ENCODE peak calls at places on chromosome 19, in six cellular contexts. S is GM13976, N is Peyer's patch, R is mammary epithelial cell, W is brain microvascular endothelial cell, P is endothelial cell of umbilical vein. C is an unnamed sample.
A peak's percentile ranks its signal among the peaks of the same experiment; 100 is the strongest.

GRCh38 chr19:44882063-44882462 is 9.0 kb upstream of the TOMM40 start:
- DNase-seq in S (no peak), N (no peak), R (no peak), W (no peak), P (no peak), C (no peak)

GRCh38 chr19:5933391-5933998 is 19.4 kb downstream of the CAPS start:
- DNase-seq in S (no peak), N (no peak), R (no peak), W (no peak), P (no peak), C (no peak)

GRCh38 chr19:34468400-34468799 is 13.2 kb upstream of the WTIP start:
- DNase-seq in S (no peak), N (no peak), R (no peak), W (no peak), P (no peak), C (no peak)

GRCh38 chr19:51539821-51540366 is 8.4 kb upstream of the SIGLEC6 start:
- DNase-seq in S (no peak), N (no peak), R (no peak), W (no peak), P (no peak), C (no peak)

GRCh38 chr19:1768248-1768647 is 14.9 kb downstream of the ONECUT3 start:
- DNase-seq in S (no peak), N (peak; percentile 49), R (no peak), W (no peak), P (no peak), C (no peak)

GRCh38 chr19:15640294-15640903 is at the start of gene CYP4F3:
- DNase-seq in S (no peak), N (peak; percentile 95), R (peak; percentile 95), W (no peak), P (no peak), C (peak; percentile 81)

GRCh38 chr19:51497666-51498065 is 3.9 kb downstream of the SIGLEC12 start:
- DNase-seq in S (no peak), N (no peak), R (no peak), W (no peak), P (no peak), C (no peak)

GRCh38 chr19:3148503-3148902 is 12.7 kb downstream of the GNA15 start:
- DNase-seq in S (no peak), N (no peak), R (no peak), W (no peak), P (no peak), C (no peak)

GRCh38 chr19:37466798-37467607 is at the start of gene ZNF569:
- DNase-seq in S (peak; percentile 88), N (peak; percentile 97), R (peak; percentile 93), W (peak; percentile 94), P (peak; percentile 93), C (peak; percentile 96)

GRCh38 chr19:40512473-40513344 is 45.9 kb downstream of the SPTBN4 start:
- DNase-seq in S (no peak), N (no peak), R (peak; percentile 52), W (peak; percentile 9), P (no peak), C (peak; percentile 27)

GRCh38 chr19:55406869-55407624 is 541 bp downstream of the UBE2S start:
- DNase-seq in S (peak; percentile 67), N (peak; percentile 67), R (no peak), W (no peak), P (peak; percentile 38), C (peak; percentile 43)

GRCh38 chr19:53945441-53945840 is 17.3 kb upstream of the CACNG8 start:
- DNase-seq in S (no peak), N (no peak), R (peak; percentile 5), W (peak; percentile 13), P (no peak), C (no peak)

GRCh38 chr19:33406521-33407139 is 33.1 kb downstream of the CEBPG start:
- DNase-seq in S (peak; percentile 92), N (peak; percentile 86), R (peak; percentile 28), W (peak; percentile 57), P (peak; percentile 57), C (peak; percentile 57)

GRCh38 chr19:33247441-33247819 is 21.8 kb upstream of the SLC7A10 start:
- DNase-seq in S (no peak), N (no peak), R (no peak), W (no peak), P (no peak), C (no peak)

GRCh38 chr19:35545855-35546381 is 492 bp downstream of the TMEM147 start:
- DNase-seq in S (peak; percentile 77), N (peak; percentile 55), R (peak; percentile 29), W (no peak), P (no peak), C (peak; percentile 47)

GRCh38 chr19:31436121-31436776 is 87.0 kb upstream of the TSHZ3 start:
- DNase-seq in S (no peak), N (no peak), R (peak; percentile 60), W (no peak), P (no peak), C (no peak)

GRCh38 chr19:1673645-1674292 is 21.4 kb upstream of the TCF3 start:
- DNase-seq in S (no peak), N (no peak), R (no peak), W (no peak), P (no peak), C (no peak)

GRCh38 chr19:46133101-46133627 is 8.7 kb upstream of the IGFL3 start:
- DNase-seq in S (no peak), N (no peak), R (peak; percentile 92), W (peak; percentile 85), P (peak; percentile 95), C (peak; percentile 96)

GRCh38 chr19:14410775-14411134 is 8.4 kb downstream of the DDX39A start:
- DNase-seq in S (no peak), N (no peak), R (no peak), W (no peak), P (no peak), C (no peak)

GRCh38 chr19:52897149-52897935 is at the start of gene ZNF320:
- DNase-seq in S (peak; percentile 96), N (peak; percentile 98), R (peak; percentile 88), W (peak; percentile 89), P (peak; percentile 96), C (peak; percentile 94)

GRCh38 chr19:37519890-37520289 is 13.2 kb downstream of the ZNF793 start:
- DNase-seq in S (no peak), N (no peak), R (peak; percentile 76), W (peak; percentile 20), P (no peak), C (peak; percentile 66)

GRCh38 chr19:1752009-1752756 is 1.1 kb upstream of the ONECUT3 start:
- DNase-seq in S (no peak), N (no peak), R (no peak), W (no peak), P (no peak), C (no peak)

GRCh38 chr19:5691205-5691929 is 1.3 kb downstream of the RPL36 start:
- DNase-seq in S (no peak), N (peak; percentile 75), R (peak; percentile 52), W (no peak), P (peak; percentile 60), C (peak; percentile 55)

GRCh38 chr19:35090160-35090794 is 25.3 kb upstream of the FXYD3 start:
- DNase-seq in S (peak; percentile 82), N (peak; percentile 74), R (peak; percentile 46), W (peak; percentile 49), P (peak; percentile 57), C (peak; percentile 68)

GRCh38 chr19:50794074-50794777 is 4.0 kb downstream of the ACP4 start:
- DNase-seq in S (peak; percentile 82), N (peak; percentile 59), R (peak; percentile 43), W (no peak), P (no peak), C (no peak)

GRCh38 chr19:6292006-6292405 is 12.2 kb upstream of the MLLT1 start:
- DNase-seq in S (no peak), N (no peak), R (no peak), W (no peak), P (no peak), C (no peak)

GRCh38 chr19:22428299-22428913 is 6.3 kb upstream of the ZNF98 start:
- DNase-seq in S (no peak), N (no peak), R (no peak), W (no peak), P (no peak), C (no peak)

GRCh38 chr19:7852851-7853759 is 21.1 kb downstream of the PRR36 start:
- DNase-seq in S (peak; percentile 97), N (peak; percentile 90), R (peak; percentile 63), W (no peak), P (peak; percentile 49), C (peak; percentile 81)

GRCh38 chr19:50516456-50516855 is 2.7 kb upstream of the ASPDH start:
- DNase-seq in S (no peak), N (no peak), R (no peak), W (no peak), P (no peak), C (no peak)

GRCh38 chr19:16951529-16951928 is 62.7 kb downstream of the F2RL3 start:
- DNase-seq in S (peak; percentile 13), N (no peak), R (peak; percentile 83), W (no peak), P (no peak), C (peak; percentile 89)

GRCh38 chr19:57075125-57075524 is 44.7 kb upstream of the USP29 start:
- DNase-seq in S (no peak), N (no peak), R (no peak), W (no peak), P (no peak), C (no peak)

GRCh38 chr19:19033426-19034203 is at the start of the genes ARMC6 and SUGP2:
- DNase-seq in S (peak; percentile 99), N (peak; percentile 94), R (peak; percentile 84), W (peak; percentile 74), P (peak; percentile 94), C (peak; percentile 87)
- TF ChIP-seq CTCF in S (no peak), N (peak; percentile 12), R (no peak), W (peak; percentile 3), P (no peak), C (peak; percentile 9)

DNA sequence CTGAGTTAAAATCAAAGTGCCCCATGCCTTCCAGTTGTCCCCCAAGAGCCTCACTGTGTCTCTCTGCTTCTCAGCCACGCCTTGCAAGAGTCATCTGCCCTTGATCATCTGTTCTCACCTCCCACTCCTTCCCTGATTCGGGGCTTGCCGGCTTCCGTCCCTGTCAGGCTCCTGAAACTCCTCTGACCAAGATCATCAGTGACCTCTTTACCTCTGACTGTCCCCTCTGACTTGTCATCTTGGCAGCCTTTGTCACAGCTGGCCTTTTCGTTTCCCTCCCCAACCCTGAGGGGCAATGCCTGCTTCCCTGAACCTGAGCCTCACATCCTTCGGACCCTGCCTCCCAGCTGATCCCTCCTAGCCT is 66.3 kb downstream of the MAP4K1 start:
- DNase-seq in S (peak; percentile 75), N (no peak), R (no peak), W (no peak), P (no peak), C (no peak)
- TF ChIP-seq CTCF in S (no peak), N (no peak), R (no peak), W (no peak), P (no peak), C (no peak)

DNA sequence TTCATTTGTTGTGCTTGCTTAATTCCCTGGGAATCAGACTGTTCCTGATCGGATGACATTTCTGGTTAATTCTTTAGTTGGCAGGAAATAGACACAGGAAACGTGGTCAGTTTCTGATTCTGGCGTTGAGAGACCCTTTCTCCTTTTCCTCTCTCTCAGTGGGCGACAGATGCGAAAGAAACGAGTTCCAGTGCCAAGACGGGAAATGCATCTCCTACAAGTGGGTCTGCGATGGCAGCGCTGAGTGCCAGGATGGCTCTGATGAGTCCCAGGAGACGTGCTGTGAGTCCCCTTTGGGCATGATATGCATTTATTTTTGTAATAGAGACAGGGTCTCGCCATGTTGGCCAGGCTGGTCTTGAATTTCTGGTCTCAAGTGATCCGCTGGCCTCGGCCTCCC is 10.8 kb downstream of the LDLR start:
- DNase-seq in S (no peak), N (no peak), R (no peak), W (no peak), P (peak; percentile 34), C (no peak)
- TF ChIP-seq CTCF in S (no peak), N (no peak), R (no peak), W (no peak), P (no peak), C (no peak)

GRCh38 chr19:18408053-18408476 is 10.6 kb upstream of the LRRC25 start:
- DNase-seq in S (peak; percentile 83), N (peak; percentile 86), R (no peak), W (no peak), P (no peak), C (no peak)
- TF ChIP-seq CTCF in S (peak; percentile 30), N (no peak), R (peak; percentile 38), W (peak; percentile 64), P (peak; percentile 55), C (peak; percentile 20)